ENCODE peak calls at places on chromosome 2, in nine cellular contexts. X, S, T, Z, F, M, C, J and O are unnamed samples.

GRCh38 chr2:239118675-239119211 is 270.9 kb downstream of the TWIST2 start:
- DNase-seq in X (no peak), S (no peak), T (no peak), Z (no peak), F (no peak), M (no peak), C (no peak), J (no peak), O (no peak)

GRCh38 chr2:117537030-117537429 is 277.5 kb upstream of the DDX18 start:
- DNase-seq in X (no peak), S (no peak), T (no peak), Z (no peak), F (no peak), M (no peak), C (no peak), J (no peak), O (no peak)

GRCh38 chr2:9288233-9288632 is 81.6 kb downstream of the ASAP2 start:
- DNase-seq in X (peak), S (no peak), T (no peak), Z (no peak), F (no peak), M (no peak), C (peak), J (no peak), O (peak)

GRCh38 chr2:20343128-20343527 is 7.5 kb downstream of the PUM2 start:
- DNase-seq in X (no peak), S (no peak), T (no peak), Z (no peak), F (no peak), M (no peak), C (no peak), J (no peak), O (no peak)

GRCh38 chr2:12169721-12170120 is 423.3 kb downstream of the LPIN1 start:
- DNase-seq in X (peak), S (no peak), T (no peak), Z (no peak), F (no peak), M (no peak), C (peak), J (no peak), O (peak)

GRCh38 chr2:207046642-207047213 is 107.4 kb downstream of the CPO start:
- DNase-seq in X (peak), S (no peak), T (no peak), Z (peak), F (no peak), M (peak), C (peak), J (no peak), O (no peak)

GRCh38 chr2:181457741-181458425 is 697 bp downstream of the ITGA4 start:
- DNase-seq in X (peak), S (no peak), T (peak), Z (peak), F (peak), M (no peak), C (no peak), J (no peak), O (peak)

GRCh38 chr2:216540920-216541319 is 42.3 kb downstream of the RPL37A start:
- DNase-seq in X (no peak), S (no peak), T (no peak), Z (no peak), F (no peak), M (no peak), C (no peak), J (no peak), O (no peak)

GRCh38 chr2:127083819-127084503 is 23.0 kb downstream of the BIN1 start:
- DNase-seq in X (peak), S (no peak), T (no peak), Z (no peak), F (peak), M (no peak), C (peak), J (no peak), O (peak)

GRCh38 chr2:16281451-16282330 is 341.3 kb downstream of the MYCN start:
- DNase-seq in X (no peak), S (peak), T (no peak), Z (no peak), F (peak), M (no peak), C (no peak), J (no peak), O (no peak)

GRCh38 chr2:143205106-143205764 is 76.0 kb downstream of the ARHGAP15 start:
- DNase-seq in X (peak), S (peak), T (no peak), Z (no peak), F (no peak), M (peak), C (peak), J (no peak), O (no peak)